ENCODE peak calls at places on chromosomes 7 and 10, in five cellular contexts. V, N, A, M and E are unnamed samples.

GRCh38 chr7:94357076-94357475 is 37.6 kb upstream of the COL1A2 start:
- DNase-seq in V (no peak), N (no peak), A (no peak), M (no peak), E (no peak)

GRCh38 chr10:18279202-18279601 is 139.0 kb downstream of the CACNB2 start:
- DNase-seq in V (peak), N (no peak), A (no peak), M (peak), E (no peak)

GRCh38 chr7:36153571-36154097 is 580 bp downstream of the EEPD1 start:
- DNase-seq in V (no peak), N (peak), A (peak), M (peak), E (no peak)

GRCh38 chr7:55556031-55556430 is 16.3 kb downstream of the VOPP1 start:
- DNase-seq in V (no peak), N (no peak), A (no peak), M (no peak), E (no peak)

GRCh38 chr7:90459888-90460287 is 9.6 kb upstream of the PTTG1IP2 start:
- DNase-seq in V (no peak), N (no peak), A (no peak), M (peak), E (no peak)

GRCh38 chr10:6643962-6644361 is 63.9 kb upstream of the PRKCQ start:
- DNase-seq in V (no peak), N (no peak), A (no peak), M (no peak), E (no peak)

GRCh38 chr7:5596896-5597246 is 173.2 kb upstream of the TNRC18 start:
- DNase-seq in V (no peak), N (no peak), A (no peak), M (no peak), E (no peak)

GRCh38 chr10:132148261-132149251 is 38.2 kb upstream of the DPYSL4 start:
- DNase-seq in V (no peak), N (no peak), A (no peak), M (no peak), E (no peak)

GRCh38 chr7:35571596-35572240 is 123.2 kb downstream of the HERPUD2 start:
- DNase-seq in V (no peak), N (no peak), A (no peak), M (no peak), E (no peak)

GRCh38 chr10:30439931-30440330 is 5.9 kb downstream of the MAP3K8 start:
- DNase-seq in V (no peak), N (no peak), A (no peak), M (no peak), E (no peak)

GRCh38 chr7:91918356-91918755 is 22.3 kb upstream of the AKAP9 start:
- DNase-seq in V (no peak), N (no peak), A (no peak), M (no peak), E (no peak)

GRCh38 chr10:89653410-89653828 is 8.4 kb upstream of the PANK1 start:
- DNase-seq in V (no peak), N (no peak), A (no peak), M (no peak), E (no peak)

GRCh38 chr7:33841658-33842057 is 63.7 kb upstream of the BMPER start:
- DNase-seq in V (no peak), N (no peak), A (peak), M (peak), E (no peak)

GRCh38 chr7:136179829-136180721 is 202.9 kb upstream of the MTPN start:
- DNase-seq in V (no peak), N (no peak), A (no peak), M (no peak), E (no peak)

GRCh38 chr7:47402941-47403340 is 179.0 kb downstream of the TNS3 start:
- DNase-seq in V (no peak), N (no peak), A (no peak), M (no peak), E (no peak)